ENCODE peak calls at places on chromosomes 4 and X, in six cellular contexts. J is tibial artery, B is MCF 10A, V is left lung, E is HFF-Myc, T is ovary. R is an unnamed sample.

GRCh38 chr4:184420881-184421416 is 53.4 kb downstream of the IRF2 start:
- DNase-seq in J (no peak), B (no peak), V (no peak), E (no peak), T (no peak), R (no peak)

GRCh38 chrX:150148749-150149672 is 210.7 kb upstream of the EOLA2 start:
- DNase-seq in J (no peak), B (peak; percentile 8), V (no peak), E (no peak), T (no peak), R (no peak)

GRCh38 chrX:128691872-128692271 is 639.7 kb upstream of the ACTRT1 start:
- DNase-seq in J (no peak), B (peak; percentile 0), V (no peak), E (no peak), T (no peak), R (no peak)

GRCh38 chr4:45662996-45663395 is 460.9 kb downstream of the GABRG1 start:
- DNase-seq in J (no peak), B (peak; percentile 91), V (no peak), E (no peak), T (no peak), R (peak; percentile 51)

GRCh38 chrX:139203681-139204575 is 326.6 kb upstream of the F9 start:
- DNase-seq in J (no peak), B (peak; percentile 20), V (peak; percentile 84), E (no peak), T (peak; percentile 26), R (no peak)

GRCh38 chr4:98369322-98369721 is 108.1 kb downstream of the RAP1GDS1 start:
- DNase-seq in J (no peak), B (no peak), V (no peak), E (no peak), T (no peak), R (no peak)

GRCh38 chrX:39809326-39809725 is 288.4 kb downstream of the BCOR start:
- DNase-seq in J (no peak), B (peak; percentile 51), V (no peak), E (no peak), T (no peak), R (no peak)

GRCh38 chrX:12494400-12495138 is 296.6 kb upstream of the PRPS2 start:
- DNase-seq in J (no peak), B (no peak), V (no peak), E (no peak), T (no peak), R (no peak)

GRCh38 chrX:155592331-155592730 is 20.4 kb downstream of the TMLHE start:
- DNase-seq in J (no peak), B (peak; percentile 3), V (no peak), E (no peak), T (no peak), R (no peak)